ENCODE peak calls at places on chromosomes 1 and 21, in seven cellular contexts. Z is neural progenitor cell, D is foreskin fibroblast, V is AG09309, M is left ventricle myocardium inferior, P is A673, Y is fibroblast of lung. E is an unnamed sample.

GRCh38 chr1:224592636-224593579 is 23.2 kb upstream of the CNIH3 start:
- DNase-seq in Y (peak), D (peak), Z (no peak), V (peak), M (no peak), P (peak), E (peak)

GRCh38 chr21:25903599-25903998 is 168.8 kb downstream of the GABPA start:
- DNase-seq in Y (no peak), M (no peak), D (no peak), P (peak), V (no peak), Z (no peak), E (no peak)

GRCh38 chr1:100543640-100544039 is 5.7 kb downstream of the GPR88 start:
- DNase-seq in M (no peak), Z (peak), P (peak), V (no peak), D (no peak), Y (no peak), E (no peak)

GRCh38 chr1:97920275-97920831 is 481 bp downstream of the DPYD start:
- DNase-seq in D (peak), Y (peak), Z (peak), P (peak), M (no peak), V (no peak), E (no peak)

GRCh38 chr1:178020968-178021640 is 51.2 kb upstream of the SEC16B start:
- DNase-seq in V (no peak), P (no peak), Z (no peak), Y (no peak), M (no peak), D (no peak), E (no peak)

GRCh38 chr1:110407260-110408210 is at the start of gene LAMTOR5:
- DNase-seq in Z (peak), D (peak), Y (peak), M (peak), P (peak), V (peak), E (peak)

GRCh38 chr21:27519357-27519756 is 552.5 kb upstream of the ADAMTS5 start:
- DNase-seq in M (no peak), D (peak), Z (no peak), Y (peak), V (peak), P (no peak), E (no peak)

GRCh38 chr1:203001986-203002385 is 5.2 kb upstream of the TMEM183A start:
- DNase-seq in Z (no peak), P (no peak), V (no peak), Y (no peak), D (no peak), M (no peak), E (no peak)

GRCh38 chr1:56920551-56920950 is 45.3 kb downstream of the C8B start:
- DNase-seq in M (no peak), Z (no peak), V (no peak), Y (no peak), D (peak), P (peak), E (no peak)

GRCh38 chr1:2443285-2444137 is 31.1 kb upstream of the PEX10 start:
- DNase-seq in M (no peak), Y (no peak), Z (peak), V (no peak), P (peak), D (peak), E (no peak)

DNA sequence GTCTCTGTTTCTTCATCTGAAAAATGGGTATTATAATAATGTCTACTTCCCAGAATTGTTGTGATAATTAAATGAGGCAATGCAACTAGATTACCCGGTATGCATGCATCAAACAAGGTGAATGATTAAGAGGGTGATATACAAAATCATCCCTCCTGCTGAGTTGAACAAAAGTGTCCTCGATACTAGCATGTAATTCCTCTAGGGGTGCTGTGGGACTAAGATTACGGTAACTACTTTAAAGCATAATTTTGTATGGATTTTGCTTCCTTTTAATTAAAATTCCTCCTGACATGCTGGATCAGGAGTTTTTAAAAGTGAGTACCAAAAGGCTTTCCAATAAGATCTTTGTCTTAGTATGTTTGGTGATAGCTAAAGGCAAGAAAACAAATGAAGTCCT is 98.7 kb upstream of the PRMT6 start:
- DNase-seq in Z (no peak), M (no peak), P (no peak), Y (no peak), D (no peak), V (no peak), E (no peak)
- TF ChIP-seq CTCF in Z (peak), M (no peak), P (peak), Y (no peak), D (no peak), V (peak), E (no peak)

GRCh38 chr21:34271452-34271851 is 92.4 kb upstream of the KCNE2 start:
- DNase-seq in M (no peak), Y (no peak), P (no peak), V (no peak), Z (no peak), D (peak), E (no peak)
- H3K4me3 ChIP-seq in M (no peak), Y (no peak), P (no peak), V (no peak), Z (no peak), D (no peak), E (no peak)

DNA sequence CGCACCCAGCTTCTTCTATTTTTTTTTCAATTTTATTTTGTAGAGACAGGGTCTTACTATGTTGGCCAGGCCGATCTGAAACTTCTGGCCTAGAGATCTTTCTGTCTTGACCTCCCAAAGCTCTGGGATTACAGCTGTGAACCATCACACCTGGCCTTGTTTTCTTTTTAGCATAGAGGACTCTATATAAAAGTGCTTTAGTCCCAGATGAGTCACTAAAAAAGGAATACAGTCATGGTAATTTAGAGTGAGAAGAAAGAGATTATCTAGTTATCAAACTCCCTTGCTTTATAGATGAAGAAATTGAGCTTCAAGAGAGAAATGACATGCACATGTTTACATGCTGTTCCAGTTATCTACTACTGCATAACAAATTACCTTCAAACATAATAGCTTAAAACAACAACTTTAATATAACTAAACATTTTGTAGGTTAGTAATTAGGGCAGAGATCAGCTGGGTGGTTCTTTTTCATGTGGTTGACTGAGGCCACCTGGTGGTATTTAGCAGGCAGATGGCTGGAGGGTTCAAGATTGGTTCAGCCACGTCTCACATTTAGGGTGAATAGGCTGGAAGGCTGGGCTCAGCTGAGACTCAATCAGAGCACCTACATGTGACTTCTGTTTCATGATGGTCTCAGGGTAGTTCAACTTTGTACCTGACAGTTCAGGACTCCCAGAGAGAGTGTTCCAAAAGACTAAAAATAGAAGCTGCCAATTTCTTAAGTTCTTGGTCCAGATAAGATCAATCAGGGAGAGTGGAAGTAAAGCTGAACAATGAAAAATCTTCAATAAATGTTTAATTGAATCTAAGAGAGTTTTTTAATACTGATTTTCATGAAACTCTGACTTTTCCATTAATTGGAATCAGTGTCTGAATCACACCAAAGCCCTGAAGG is 16.9 kb upstream of the MTF2 start:
- DNase-seq in Y (peak), V (no peak), Z (peak), M (no peak), P (peak), D (peak), E (no peak)
- TF ChIP-seq CTCF in Y (peak), V (peak), Z (peak), M (peak), P (peak), D (peak), E (peak)

GRCh38 chr1:147243228-147243685 is 773 bp downstream of the CHD1L start:
- DNase-seq in M (peak), V (no peak), P (no peak), Z (peak), Y (no peak), D (no peak), E (no peak)
- H3K4me3 ChIP-seq in M (peak), V (peak), P (peak), Z (peak), Y (peak), D (peak), E (peak)

DNA sequence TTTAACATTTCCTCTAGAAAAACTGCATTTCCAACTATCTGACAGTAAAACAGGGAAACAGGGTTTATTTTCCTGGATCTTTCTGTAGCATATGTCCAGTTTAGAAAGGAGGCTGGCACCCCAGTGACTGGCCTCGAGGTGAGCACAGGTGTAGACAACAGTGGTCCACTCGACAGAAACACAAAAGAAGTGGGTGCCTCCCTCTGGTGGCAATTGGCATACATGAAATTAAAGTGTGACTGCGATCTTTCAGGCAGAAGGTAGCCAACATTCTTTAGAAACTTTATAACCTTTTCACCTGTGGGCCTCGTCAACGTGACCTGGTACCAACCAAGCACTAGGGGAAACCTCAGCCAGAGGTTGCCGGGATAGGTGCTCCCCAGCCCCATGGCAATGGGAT is 44.0 kb downstream of the PCP4 start:
- DNase-seq in M (no peak), Z (peak), D (no peak), Y (no peak), P (no peak), V (no peak), E (no peak)
- TF ChIP-seq CTCF in M (peak), Z (peak), D (no peak), Y (no peak), P (no peak), V (no peak), E (peak)

GRCh38 chr1:112409416-112409815 is 13.4 kb downstream of the CTTNBP2NL start:
- DNase-seq in Z (no peak), Y (no peak), D (no peak), P (no peak), V (no peak), M (no peak), E (no peak)
- H3K4me3 ChIP-seq in Z (no peak), Y (no peak), D (no peak), P (no peak), V (no peak), M (no peak), E (no peak)

GRCh38 chr1:154182342-154183044 is 9.4 kb downstream of the TPM3 start:
- DNase-seq in Z (peak), V (no peak), D (peak), P (peak), M (peak), Y (peak), E (no peak)
- TF ChIP-seq CTCF in Z (no peak), V (no peak), D (no peak), P (no peak), M (no peak), Y (no peak), E (no peak)